ENCODE peak calls at places on chromosomes 16 and 17, in five cellular contexts. W is activated CD8-positive, alpha-beta memory T cell treated with anti-CD3 and anti-CD28 coated beads for 4 hours; F is psoas muscle; S is M059J; T is hepatic stellate cell. H is an unnamed sample.

GRCh38 chr16:83606486-83607030 is 201.2 kb upstream of the HSBP1 start:
- DNase-seq in W (no peak), F (no peak), S (no peak), T (no peak), H (no peak)

GRCh38 chr17:50047488-50048126 is 8.3 kb upstream of the ITGA3 start:
- DNase-seq in W (no peak), F (peak; percentile 32), S (peak; percentile 95), T (peak; percentile 75), H (no peak)

GRCh38 chr16:9092963-9093477 is 1.6 kb downstream of the HAPSTR1 start:
- DNase-seq in W (no peak), F (peak; percentile 62), S (peak; percentile 39), T (no peak), H (peak; percentile 10)

GRCh38 chr17:43900858-43901754 is 6.2 kb downstream of the MPP2 start:
- DNase-seq in W (no peak), F (no peak), S (peak; percentile 52), T (no peak), H (no peak)

GRCh38 chr17:40810505-40810904 is 10.7 kb upstream of the KRT28 start:
- DNase-seq in W (no peak), F (no peak), S (peak; percentile 57), T (peak; percentile 32), H (no peak)

GRCh38 chr17:21551081-21551881 is 141.0 kb upstream of the KCNJ18 start:
- DNase-seq in W (peak; percentile 67), F (peak; percentile 89), S (peak; percentile 71), T (peak; percentile 84), H (peak; percentile 75)

GRCh38 chr17:50153650-50154575 is 3.4 kb upstream of the PPP1R9B start:
- DNase-seq in W (no peak), F (peak; percentile 87), S (peak; percentile 92), T (no peak), H (no peak)

GRCh38 chr17:74523308-74523707 is 8.0 kb downstream of the CD300LB start:
- DNase-seq in W (no peak), F (no peak), S (no peak), T (no peak), H (no peak)

GRCh38 chr16:79609861-79610260 is 9.3 kb upstream of the MAF start:
- DNase-seq in W (no peak), F (no peak), S (no peak), T (no peak), H (no peak)

GRCh38 chr17:4204190-4204589 is 59.6 kb downstream of the ANKFY1 start:
- DNase-seq in W (no peak), F (no peak), S (no peak), T (peak; percentile 42), H (no peak)

GRCh38 chr16:48318630-48319029 is 66.6 kb downstream of the SIAH1 start:
- DNase-seq in W (peak; percentile 2), F (no peak), S (peak; percentile 56), T (no peak), H (peak; percentile 23)

GRCh38 chr16:66972983-66973382 is 11.9 kb downstream of the CES3 start:
- DNase-seq in W (no peak), F (no peak), S (no peak), T (no peak), H (no peak)

H was measured in T follicular helper cell.